ENCODE peak calls at places on chromosomes 5 and 9, in eight cellular contexts. T is left ventricle myocardium inferior, F is transverse colon, R is uterus, Y is lower lobe of right lung, S is adrenal gland, N is heart right ventricle, I is ovary. V is an unnamed sample. For H3K9me3, the result is how much of the 10 kb centered on the place peaks cover.

GRCh38 chr9:126023962-126024361 is 276.8 kb downstream of the PBX3 start:
- DNase-seq in T (no peak), F (no peak), R (no peak), Y (no peak), S (no peak), N (no peak), I (no peak), V (no peak)

GRCh38 chr9:14843163-14843562 is 67.1 kb downstream of the FREM1 start:
- DNase-seq in T (no peak), F (no peak), R (no peak), Y (no peak), S (no peak), N (no peak), I (no peak), V (no peak)

GRCh38 chr5:35153375-35153932 is 76.8 kb downstream of the PRLR start:
- DNase-seq in T (no peak), F (no peak), R (no peak), Y (no peak), S (no peak), N (no peak), I (no peak), V (no peak)

GRCh38 chr5:38537502-38537901 is 18.9 kb downstream of the LIFR start:
- DNase-seq in T (no peak), F (no peak), R (no peak), Y (no peak), S (no peak), N (no peak), I (no peak), V (no peak)

GRCh38 chr5:150159741-150160179 is 4.1 kb upstream of the PDGFRB start:
- DNase-seq in T (peak), F (no peak), R (peak), Y (no peak), S (no peak), N (peak), I (peak), V (no peak)

GRCh38 chr9:121736964-121737462 is 85.6 kb downstream of the DAB2IP start:
- DNase-seq in T (peak), F (peak), R (no peak), Y (peak), S (peak), N (peak), I (peak), V (no peak)

GRCh38 chr5:37735649-37736347 is 104.0 kb downstream of the GDNF start:
- DNase-seq in T (no peak), F (no peak), R (no peak), Y (no peak), S (no peak), N (no peak), I (no peak), V (no peak)

GRCh38 chr9:114372971-114373591 is 14.7 kb downstream of the AKNA start:
- DNase-seq in T (peak), F (peak), R (no peak), Y (peak), S (peak), N (peak), I (no peak), V (no peak)

GRCh38 chr9:130962418-130963316 is 23.6 kb upstream of the FIBCD1 start:
- DNase-seq in T (no peak), F (no peak), R (peak), Y (no peak), S (peak), N (no peak), I (no peak), V (peak)

GRCh38 chr5:1174122-1174936 is 27.1 kb upstream of the SLC6A19 start:
- DNase-seq in T (peak), F (peak), R (peak), Y (peak), S (peak), N (peak), I (no peak), V (no peak)

GRCh38 chr9:99076483-99077171 is 28.3 kb upstream of the TGFBR1 start:
- DNase-seq in T (no peak), F (peak), R (no peak), Y (no peak), S (no peak), N (no peak), I (no peak), V (no peak)

GRCh38 chr5:6867712-6868111 is 154.5 kb downstream of the TENT4A start:
- DNase-seq in T (no peak), F (no peak), R (no peak), Y (no peak), S (no peak), N (no peak), I (no peak), V (no peak)

GRCh38 chr9:98627291-98627690 is 81.4 kb downstream of the GABBR2 start:
- DNase-seq in T (no peak), F (no peak), R (no peak), Y (no peak), S (no peak), N (no peak), I (no peak), V (no peak)

GRCh38 chr5:17012289-17012688 is 76.2 kb upstream of the MYO10 start:
- DNase-seq in T (no peak), F (no peak), R (no peak), Y (no peak), S (no peak), N (no peak), I (no peak), V (no peak)

GRCh38 chr5:140084466-140084865 is 29.4 kb upstream of the PURA start:
- DNase-seq in T (peak), F (no peak), R (no peak), Y (peak), S (peak), N (peak), I (no peak), V (no peak)

GRCh38 chr5:136235316-136235715 is 42.4 kb upstream of the SMIM32 start:
- DNase-seq in T (no peak), F (no peak), R (no peak), Y (no peak), S (no peak), N (no peak), I (no peak), V (no peak)

GRCh38 chr9:124870723-124871122 is 8.8 kb downstream of the ARPC5L start:
- DNase-seq in T (no peak), F (no peak), R (no peak), Y (no peak), S (no peak), N (no peak), I (no peak), V (no peak)

GRCh38 chr5:146789712-146790660 is 88.6 kb downstream of the PPP2R2B start:
- DNase-seq in T (no peak), F (no peak), R (no peak), Y (no peak), S (no peak), N (no peak), I (no peak), V (no peak)

GRCh38 chr5:35294976-35295375 is 64.7 kb upstream of the PRLR start:
- DNase-seq in T (no peak), F (no peak), R (no peak), Y (no peak), S (no peak), N (no peak), I (no peak), V (no peak)

GRCh38 chr5:35657877-35658276 is 40.2 kb downstream of the SPEF2 start:
- DNase-seq in T (no peak), F (no peak), R (no peak), Y (no peak), S (no peak), N (no peak), I (no peak), V (no peak)

GRCh38 chr9:137114613-137115393 is at the start of gene DPP7:
- DNase-seq in T (peak), F (peak), R (no peak), Y (peak), S (peak), N (peak), I (peak), V (no peak)

GRCh38 chr9:118962426-118962825 is 406.8 kb downstream of the BRINP1 start:
- DNase-seq in T (no peak), F (no peak), R (no peak), Y (no peak), S (no peak), N (no peak), I (no peak), V (no peak)

GRCh38 chr5:35758151-35758724 is 98.5 kb upstream of the IL7R start:
- DNase-seq in T (no peak), F (no peak), R (no peak), Y (no peak), S (no peak), N (no peak), I (no peak), V (no peak)

GRCh38 chr5:57243286-57244137 is 69.7 kb downstream of the GPBP1 start:
- DNase-seq in T (no peak), F (peak), R (no peak), Y (no peak), S (no peak), N (no peak), I (no peak), V (no peak)

GRCh38 chr9:131361202-131361833 is 32.6 kb upstream of the PRRC2B start:
- DNase-seq in T (no peak), F (peak), R (no peak), Y (peak), S (no peak), N (no peak), I (no peak), V (no peak)

GRCh38 chr9:109143881-109144562 is 23.0 kb downstream of the FRRS1L start:
- DNase-seq in T (no peak), F (no peak), R (no peak), Y (no peak), S (no peak), N (no peak), I (no peak), V (no peak)

GRCh38 chr5:102853680-102854079 is 98.6 kb downstream of the PAM start:
- DNase-seq in T (no peak), F (no peak), R (no peak), Y (no peak), S (no peak), N (no peak), I (no peak), V (no peak)

GRCh38 chr5:67147768-67148167 is 48.8 kb downstream of the CD180 start:
- DNase-seq in T (no peak), F (no peak), R (no peak), Y (no peak), S (no peak), N (no peak), I (no peak), V (no peak)

GRCh38 chr9:128222026-128222425 is 18.8 kb downstream of the DNM1 start:
- DNase-seq in T (no peak), F (no peak), R (no peak), Y (no peak), S (no peak), N (no peak), I (no peak), V (no peak)

GRCh38 chr5:76978869-76979268 is 26.0 kb downstream of the CRHBP start:
- DNase-seq in T (no peak), F (no peak), R (no peak), Y (no peak), S (no peak), N (no peak), I (no peak), V (no peak)

GRCh38 chr5:133758641-133759040 is 146.3 kb upstream of the FSTL4 start:
- DNase-seq in T (no peak), F (no peak), R (no peak), Y (no peak), S (no peak), N (no peak), I (no peak), V (no peak)

GRCh38 chr5:73213566-73213998 is 40.6 kb downstream of the TMEM174 start:
- DNase-seq in T (no peak), F (no peak), R (no peak), Y (no peak), S (no peak), N (no peak), I (no peak), V (peak)
- H3K4me3 ChIP-seq in T (no peak), F (no peak), R (no peak), Y (no peak), S (no peak), N (no peak), I (no peak), V (no peak)

GRCh38 chr9:16033921-16034320 is 481.1 kb downstream of the CCDC171 start:
- DNase-seq in T (no peak), F (no peak), R (no peak), Y (no peak), S (no peak), N (no peak), I (no peak), V (no peak)

GRCh38 chr9:16044116-16044881 is 491.5 kb downstream of the CCDC171 start:
- DNase-seq in T (no peak), F (no peak), R (no peak), Y (no peak), S (no peak), N (no peak), I (no peak), V (no peak)

GRCh38 chr9:16039988-16040761 is 487.3 kb downstream of the CCDC171 start:
- DNase-seq in T (no peak), F (no peak), R (peak), Y (no peak), S (no peak), N (no peak), I (peak), V (peak)

GRCh38 chr9:16039103-16039987 is 486.5 kb downstream of the CCDC171 start:
- DNase-seq in T (no peak), F (peak), R (peak), Y (no peak), S (peak), N (peak), I (peak), V (no peak)
- TF ChIP-seq CTCF in T (peak), F (peak), R (peak), Y (no peak), S (peak), N (no peak), I (no peak), V (peak)

DNA sequence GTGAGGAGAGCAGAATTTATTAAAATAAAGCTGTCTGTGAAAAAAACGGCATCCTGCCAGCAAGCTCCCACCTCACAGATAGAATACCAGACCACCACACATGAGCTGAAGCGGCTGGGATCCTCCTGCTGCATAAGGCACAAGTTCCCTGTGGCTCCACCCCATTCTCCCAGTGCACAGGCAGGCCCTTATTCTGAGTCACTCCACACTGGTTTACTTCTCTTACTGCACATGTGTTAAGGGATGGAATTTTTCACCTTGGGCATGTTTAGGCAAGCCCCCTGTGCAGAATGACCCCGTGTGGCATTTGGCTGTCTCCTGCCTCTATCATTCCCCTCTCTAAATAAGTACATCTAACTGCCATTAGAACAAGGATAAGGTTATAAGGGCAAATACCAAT is 115.0 kb upstream of the ELAVL2 start:
- DNase-seq in T (no peak), F (no peak), R (no peak), Y (no peak), S (no peak), N (no peak), I (no peak), V (no peak)
- H3K9me3 ChIP-seq in T (half or more), F (under half), R (under half), Y (under half), S (under half), N (under half), I (under half), V (under half)

GRCh38 chr9:34171753-34172535 is 6.9 kb upstream of the UBAP1 start:
- DNase-seq in T (no peak), F (peak), R (no peak), Y (peak), S (peak), N (no peak), I (no peak), V (no peak)
- H3K4me3 ChIP-seq in T (no peak), F (no peak), R (no peak), Y (no peak), S (no peak), N (no peak), I (no peak), V (no peak)

GRCh38 chr5:41973887-41974286 is 48.8 kb downstream of the FBXO4 start:
- DNase-seq in T (no peak), F (no peak), R (no peak), Y (no peak), S (no peak), N (no peak), I (no peak), V (no peak)

GRCh38 chr5:41966706-41967105 is 41.6 kb downstream of the FBXO4 start:
- DNase-seq in T (no peak), F (no peak), R (no peak), Y (no peak), S (no peak), N (no peak), I (no peak), V (no peak)

GRCh38 chr5:41967401-41967800 is 42.3 kb downstream of the FBXO4 start:
- DNase-seq in T (no peak), F (no peak), R (no peak), Y (no peak), S (no peak), N (no peak), I (no peak), V (no peak)

GRCh38 chr5:41973087-41973486 is 48.0 kb downstream of the FBXO4 start:
- DNase-seq in T (no peak), F (no peak), R (no peak), Y (no peak), S (no peak), N (no peak), I (no peak), V (no peak)

GRCh38 chr5:41968153-41968723 is 43.2 kb downstream of the FBXO4 start:
- DNase-seq in T (no peak), F (no peak), R (no peak), Y (no peak), S (no peak), N (no peak), I (no peak), V (no peak)
- TF ChIP-seq CTCF in T (no peak), F (no peak), R (no peak), Y (no peak), S (no peak), N (no peak), I (no peak), V (peak)

DNA sequence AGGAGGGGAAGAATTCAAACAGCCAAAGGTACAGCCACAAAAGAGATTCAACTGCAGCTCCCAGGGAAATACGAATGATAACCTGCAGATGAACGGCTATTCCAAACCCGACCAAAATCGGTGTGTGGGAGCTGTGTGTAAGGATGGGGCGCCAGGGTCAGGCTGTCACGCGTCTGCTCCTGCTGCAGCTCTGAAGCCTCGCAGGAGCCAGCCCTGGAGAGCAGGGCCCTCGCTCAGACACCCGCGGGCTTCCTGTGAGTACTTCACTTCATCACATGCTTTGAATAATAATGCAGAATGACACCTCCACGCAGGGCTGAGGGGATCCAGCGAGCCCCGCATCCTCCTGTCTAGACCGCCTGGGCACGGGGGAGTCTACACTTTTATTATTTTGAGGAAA is 307.5 kb upstream of the IRX2 start:
- DNase-seq in T (no peak), F (no peak), R (no peak), Y (no peak), S (no peak), N (no peak), I (no peak), V (no peak)
- H3K9me3 ChIP-seq in T (half or more), F (under half), R (under half), Y (under half), S (under half), N (under half), I (under half), V (under half)

GRCh38 chr9:104745852-104746251 is 1.6 kb upstream of the NIPSNAP3A start:
- DNase-seq in T (no peak), F (no peak), R (no peak), Y (no peak), S (no peak), N (no peak), I (no peak), V (no peak)
- H3K4me3 ChIP-seq in T (no peak), F (no peak), R (no peak), Y (no peak), S (no peak), N (no peak), I (no peak), V (no peak)

GRCh38 chr5:61229416-61229815 is 67.1 kb upstream of the SMIM15 start:
- DNase-seq in T (peak), F (no peak), R (no peak), Y (no peak), S (peak), N (no peak), I (no peak), V (no peak)

GRCh38 chr5:61228691-61229280 is 66.5 kb upstream of the SMIM15 start:
- DNase-seq in T (no peak), F (no peak), R (no peak), Y (no peak), S (no peak), N (no peak), I (no peak), V (no peak)

GRCh38 chr5:61232490-61232889 is 70.2 kb upstream of the SMIM15 start:
- DNase-seq in T (no peak), F (no peak), R (no peak), Y (no peak), S (no peak), N (peak), I (no peak), V (no peak)

GRCh38 chr5:61231813-61232212 is 69.5 kb upstream of the SMIM15 start:
- DNase-seq in T (no peak), F (no peak), R (no peak), Y (no peak), S (no peak), N (no peak), I (no peak), V (no peak)

GRCh38 chr5:61230492-61230891 is 68.2 kb upstream of the SMIM15 start:
- DNase-seq in T (no peak), F (no peak), R (no peak), Y (no peak), S (no peak), N (no peak), I (no peak), V (no peak)
- TF ChIP-seq CTCF in T (no peak), F (no peak), R (no peak), Y (no peak), S (no peak), N (no peak), I (no peak), V (no peak)

GRCh38 chr9:87278971-87279731 is 218.5 kb upstream of the DAPK1 start:
- DNase-seq in T (no peak), F (no peak), R (no peak), Y (no peak), S (no peak), N (no peak), I (no peak), V (no peak)

GRCh38 chr9:87277346-87277745 is 220.3 kb upstream of the DAPK1 start:
- DNase-seq in T (no peak), F (no peak), R (no peak), Y (no peak), S (no peak), N (no peak), I (no peak), V (no peak)

GRCh38 chr9:87282477-87282991 is 215.1 kb upstream of the DAPK1 start:
- DNase-seq in T (no peak), F (no peak), R (no peak), Y (no peak), S (no peak), N (no peak), I (no peak), V (no peak)

GRCh38 chr9:87283585-87283984 is 214.1 kb upstream of the DAPK1 start:
- DNase-seq in T (no peak), F (no peak), R (no peak), Y (no peak), S (no peak), N (no peak), I (no peak), V (no peak)

DNA sequence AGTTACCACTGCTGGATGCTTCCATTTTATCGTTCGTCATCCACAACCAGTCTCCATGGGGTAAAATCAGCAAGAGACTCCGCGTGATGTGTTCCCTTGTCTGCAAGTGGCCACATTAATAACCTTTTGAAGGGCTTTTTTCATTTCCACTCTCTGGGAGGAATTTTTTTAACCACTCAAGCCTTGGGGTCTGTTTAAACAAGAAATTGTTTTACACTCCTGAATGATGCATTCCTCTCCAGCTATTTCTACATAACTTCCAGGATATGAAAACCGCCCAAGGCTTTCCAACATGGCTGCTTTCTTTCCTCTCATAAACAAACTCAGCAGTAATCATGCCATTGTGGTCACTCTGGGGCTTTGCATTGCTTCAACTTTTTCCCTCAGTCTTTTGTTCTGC is 217.2 kb upstream of the DAPK1 start:
- DNase-seq in T (no peak), F (no peak), R (no peak), Y (no peak), S (no peak), N (no peak), I (no peak), V (peak)
- H3K9me3 ChIP-seq in T (under half), F (under half), R (under half), Y (under half), S (under half), N (under half), I (under half), V (under half)

GRCh38 chr5:96734871-96735325 is 72.7 kb downstream of the CAST start:
- DNase-seq in T (no peak), F (no peak), R (no peak), Y (no peak), S (no peak), N (no peak), I (no peak), V (no peak)
- H3K4me3 ChIP-seq in T (no peak), F (no peak), R (no peak), Y (no peak), S (no peak), N (no peak), I (no peak), V (no peak)

V was measured in AG04450.